ENCODE peak calls at places on chromosomes 4 and X, in four cellular contexts. One of them, this sample, is unnamed.

GRCh38 chr4:160562661-160563060 is 1459.8 kb downstream of the RAPGEF2 start:
- DNase-seq in heart right ventricle: no peak
- DNase-seq in astrocyte: no peak
- DNase-seq in cardiac muscle cell: no peak
- DNase-seq in this sample: no peak

GRCh38 chrX:135420831-135421230 is 913 bp upstream of the SMIM10L2A start:
- DNase-seq in cardiac muscle cell: no peak
- DNase-seq in heart right ventricle: no peak
- DNase-seq in astrocyte: no peak
- DNase-seq in this sample: no peak

GRCh38 chr4:111283066-111283677 is 660.3 kb upstream of the PITX2 start:
- DNase-seq in astrocyte: peak
- DNase-seq in heart right ventricle: peak
- DNase-seq in cardiac muscle cell: peak
- DNase-seq in this sample: peak

GRCh38 chr4:165207016-165207430 is 338 bp upstream of the KLHL2 start:
- DNase-seq in cardiac muscle cell: peak
- DNase-seq in astrocyte: peak
- DNase-seq in heart right ventricle: peak
- DNase-seq in this sample: no peak

GRCh38 chr4:136643416-136643815 is 888.9 kb downstream of the PCDH18 start:
- DNase-seq in astrocyte: no peak
- DNase-seq in cardiac muscle cell: no peak
- DNase-seq in heart right ventricle: no peak
- DNase-seq in this sample: no peak

GRCh38 chr4:15400911-15401671 is 26.7 kb upstream of the C1QTNF7 start:
- DNase-seq in astrocyte: peak
- DNase-seq in heart right ventricle: peak
- DNase-seq in cardiac muscle cell: peak
- DNase-seq in this sample: peak

GRCh38 chr4:138275946-138276621 is 33.9 kb upstream of the SLC7A11 start:
- DNase-seq in heart right ventricle: no peak
- DNase-seq in astrocyte: peak
- DNase-seq in cardiac muscle cell: peak
- DNase-seq in this sample: peak

GRCh38 chrX:68995780-68996551 is 167.1 kb downstream of the EFNB1 start:
- DNase-seq in heart right ventricle: peak
- DNase-seq in astrocyte: peak
- DNase-seq in cardiac muscle cell: peak
- DNase-seq in this sample: peak

GRCh38 chrX:16662402-16662801 is 12.4 kb downstream of the S100G start:
- DNase-seq in heart right ventricle: no peak
- DNase-seq in astrocyte: no peak
- DNase-seq in cardiac muscle cell: no peak
- DNase-seq in this sample: no peak

GRCh38 chr4:177320721-177321120 is 11.0 kb downstream of the NEIL3 start:
- DNase-seq in cardiac muscle cell: no peak
- DNase-seq in heart right ventricle: no peak
- DNase-seq in astrocyte: no peak
- DNase-seq in this sample: no peak

GRCh38 chr4:162497564-162498167 is 333.9 kb upstream of the FSTL5 start:
- DNase-seq in astrocyte: peak
- DNase-seq in heart right ventricle: no peak
- DNase-seq in cardiac muscle cell: peak
- DNase-seq in this sample: peak

GRCh38 chr4:104294811-104295210 is 199.9 kb downstream of the CXXC4 start:
- DNase-seq in cardiac muscle cell: no peak
- DNase-seq in heart right ventricle: no peak
- DNase-seq in astrocyte: no peak
- DNase-seq in this sample: no peak

GRCh38 chr4:23857353-23857752 is 32.5 kb downstream of the PPARGC1A start:
- DNase-seq in heart right ventricle: no peak
- DNase-seq in astrocyte: no peak
- DNase-seq in cardiac muscle cell: peak
- DNase-seq in this sample: peak

GRCh38 chr4:78437608-78438088 is 113.9 kb upstream of the ANXA3 start:
- DNase-seq in astrocyte: peak
- DNase-seq in cardiac muscle cell: peak
- DNase-seq in heart right ventricle: no peak
- DNase-seq in this sample: peak

GRCh38 chr4:181569553-181569952 is 673.6 kb upstream of the TENM3 start:
- DNase-seq in heart right ventricle: no peak
- DNase-seq in astrocyte: peak
- DNase-seq in cardiac muscle cell: peak
- DNase-seq in this sample: peak

GRCh38 chrX:17414839-17415238 is 39.8 kb downstream of the NHS start:
- DNase-seq in cardiac muscle cell: no peak
- DNase-seq in heart right ventricle: peak
- DNase-seq in astrocyte: no peak
- DNase-seq in this sample: no peak

GRCh38 chr4:119103263-119103662 is 32.4 kb upstream of the MYOZ2 start:
- DNase-seq in astrocyte: peak
- DNase-seq in heart right ventricle: no peak
- DNase-seq in cardiac muscle cell: peak
- DNase-seq in this sample: peak

GRCh38 chrX:130330706-130331105 is 9.0 kb upstream of the SLC25A14 start:
- DNase-seq in astrocyte: peak
- DNase-seq in cardiac muscle cell: peak
- DNase-seq in heart right ventricle: peak
- DNase-seq in this sample: peak

GRCh38 chrX:41381685-41382084 is 47.7 kb downstream of the DDX3X start:
- DNase-seq in cardiac muscle cell: peak
- DNase-seq in astrocyte: peak
- DNase-seq in heart right ventricle: peak
- DNase-seq in this sample: peak
- H3K4me3 ChIP-seq in cardiac muscle cell: no peak
- H3K4me3 ChIP-seq in astrocyte: no peak
- H3K4me3 ChIP-seq in heart right ventricle: no peak
- H3K4me3 ChIP-seq in this sample: no peak

GRCh38 chr4:40316782-40317635 is 18.1 kb upstream of the CHRNA9 start:
- DNase-seq in heart right ventricle: peak
- DNase-seq in astrocyte: peak
- DNase-seq in cardiac muscle cell: peak
- DNase-seq in this sample: peak
- H3K4me3 ChIP-seq in heart right ventricle: peak
- H3K4me3 ChIP-seq in astrocyte: peak
- H3K4me3 ChIP-seq in cardiac muscle cell: no peak
- H3K4me3 ChIP-seq in this sample: peak

DNA sequence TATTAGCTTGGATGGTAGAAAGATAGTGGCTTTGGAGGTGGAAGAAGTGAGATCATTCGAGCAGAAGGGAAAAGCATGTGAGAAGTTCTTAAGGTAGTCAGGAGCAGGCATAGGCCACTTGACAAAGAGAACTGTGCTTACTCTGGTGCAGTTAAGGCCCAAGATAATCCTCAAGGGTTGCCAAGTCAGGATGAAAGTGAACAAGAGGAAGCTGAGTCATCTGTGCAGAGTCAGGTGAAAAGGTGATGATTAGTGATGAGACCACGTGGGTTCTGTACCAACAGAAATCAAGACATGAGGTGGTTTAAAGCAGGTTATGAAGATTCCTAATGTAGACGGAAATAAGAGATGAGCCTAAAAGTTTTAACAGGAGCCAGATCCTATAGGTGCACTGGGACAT is 369.8 kb downstream of the DTHD1 start:
- DNase-seq in astrocyte: no peak
- DNase-seq in cardiac muscle cell: no peak
- DNase-seq in heart right ventricle: no peak
- DNase-seq in this sample: no peak
- H3K4me3 ChIP-seq in astrocyte: no peak
- H3K4me3 ChIP-seq in cardiac muscle cell: no peak
- H3K4me3 ChIP-seq in heart right ventricle: no peak
- H3K4me3 ChIP-seq in this sample: no peak

GRCh38 chr4:4868506-4869379 is 9.3 kb downstream of the MSX1 start:
- DNase-seq in heart right ventricle: no peak
- DNase-seq in astrocyte: no peak
- DNase-seq in cardiac muscle cell: no peak
- DNase-seq in this sample: no peak

GRCh38 chr4:4865705-4866123 is 6.2 kb downstream of the MSX1 start:
- DNase-seq in cardiac muscle cell: no peak
- DNase-seq in astrocyte: no peak
- DNase-seq in heart right ventricle: no peak
- DNase-seq in this sample: no peak

GRCh38 chr4:4866124-4866832 is 6.8 kb downstream of the MSX1 start:
- DNase-seq in cardiac muscle cell: peak
- DNase-seq in heart right ventricle: no peak
- DNase-seq in astrocyte: no peak
- DNase-seq in this sample: no peak

GRCh38 chr4:4867745-4868505 is 8.5 kb downstream of the MSX1 start:
- DNase-seq in cardiac muscle cell: no peak
- DNase-seq in heart right ventricle: no peak
- DNase-seq in astrocyte: no peak
- DNase-seq in this sample: no peak

DNA sequence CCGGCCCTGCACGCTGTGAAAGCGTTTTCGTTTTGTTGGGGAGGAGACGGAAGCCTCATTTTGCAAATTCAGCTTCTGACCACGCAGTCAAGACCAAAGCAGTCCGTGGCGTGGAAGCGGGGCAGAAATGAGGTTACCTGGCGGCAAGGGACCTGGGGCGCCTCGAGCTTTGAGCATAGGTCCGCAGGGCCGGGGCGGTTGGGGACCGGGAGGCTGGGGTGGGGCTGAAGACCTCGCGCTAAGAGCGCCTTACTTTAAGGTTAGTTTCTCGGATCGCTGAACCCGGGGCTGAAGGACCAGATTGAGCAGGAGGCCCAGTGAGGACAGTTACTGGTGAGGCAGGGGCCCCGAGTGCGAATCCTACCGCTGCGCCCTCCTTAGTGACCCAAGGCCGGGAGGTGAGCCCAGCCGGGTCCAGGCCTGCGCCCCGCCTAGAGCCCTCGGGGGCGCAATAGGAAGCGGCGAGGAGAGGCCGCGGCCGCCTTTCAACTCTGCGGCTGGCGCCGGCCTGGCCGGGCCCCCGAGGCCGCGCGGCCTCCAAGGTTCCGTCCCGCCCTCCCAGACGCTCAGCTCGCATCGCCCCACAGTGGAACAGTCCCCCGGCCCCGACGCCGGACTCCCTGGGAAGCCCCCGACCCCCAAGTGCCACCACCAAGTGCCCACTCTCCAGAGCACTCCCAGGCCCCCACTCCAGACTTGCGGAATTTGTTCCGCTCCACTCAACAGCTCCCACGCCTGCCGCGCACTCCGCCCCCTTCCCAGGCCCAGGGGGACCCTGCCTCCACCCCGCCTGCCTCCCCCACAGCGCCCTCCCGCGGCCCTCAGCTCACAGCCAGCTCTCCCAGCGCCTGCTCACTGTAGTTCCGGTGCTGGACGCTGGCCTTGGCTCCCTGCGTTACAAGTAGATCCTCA is 7.6 kb downstream of the MSX1 start:
- DNase-seq in heart right ventricle: peak
- DNase-seq in astrocyte: no peak
- DNase-seq in cardiac muscle cell: peak
- DNase-seq in this sample: no peak
- H3K4me3 ChIP-seq in heart right ventricle: peak
- H3K4me3 ChIP-seq in astrocyte: peak
- H3K4me3 ChIP-seq in cardiac muscle cell: peak
- H3K4me3 ChIP-seq in this sample: peak

GRCh38 chr4:72383439-72383838 is 185.6 kb downstream of the ADAMTS3 start:
- DNase-seq in astrocyte: no peak
- DNase-seq in cardiac muscle cell: peak
- DNase-seq in heart right ventricle: no peak
- DNase-seq in this sample: no peak

GRCh38 chr4:72377491-72378194 is 191.4 kb downstream of the ADAMTS3 start:
- DNase-seq in heart right ventricle: no peak
- DNase-seq in astrocyte: peak
- DNase-seq in cardiac muscle cell: peak
- DNase-seq in this sample: peak

GRCh38 chr4:72375050-72375736 is 193.8 kb downstream of the ADAMTS3 start:
- DNase-seq in astrocyte: peak
- DNase-seq in heart right ventricle: no peak
- DNase-seq in cardiac muscle cell: peak
- DNase-seq in this sample: peak

GRCh38 chr4:72376901-72377300 is 192.1 kb downstream of the ADAMTS3 start:
- DNase-seq in astrocyte: no peak
- DNase-seq in cardiac muscle cell: no peak
- DNase-seq in heart right ventricle: no peak
- DNase-seq in this sample: peak

GRCh38 chr4:72378901-72379300 is 190.1 kb downstream of the ADAMTS3 start:
- DNase-seq in astrocyte: no peak
- DNase-seq in cardiac muscle cell: no peak
- DNase-seq in heart right ventricle: no peak
- DNase-seq in this sample: no peak
- H3K4me3 ChIP-seq in astrocyte: no peak
- H3K4me3 ChIP-seq in cardiac muscle cell: no peak
- H3K4me3 ChIP-seq in heart right ventricle: no peak
- H3K4me3 ChIP-seq in this sample: no peak

DNA sequence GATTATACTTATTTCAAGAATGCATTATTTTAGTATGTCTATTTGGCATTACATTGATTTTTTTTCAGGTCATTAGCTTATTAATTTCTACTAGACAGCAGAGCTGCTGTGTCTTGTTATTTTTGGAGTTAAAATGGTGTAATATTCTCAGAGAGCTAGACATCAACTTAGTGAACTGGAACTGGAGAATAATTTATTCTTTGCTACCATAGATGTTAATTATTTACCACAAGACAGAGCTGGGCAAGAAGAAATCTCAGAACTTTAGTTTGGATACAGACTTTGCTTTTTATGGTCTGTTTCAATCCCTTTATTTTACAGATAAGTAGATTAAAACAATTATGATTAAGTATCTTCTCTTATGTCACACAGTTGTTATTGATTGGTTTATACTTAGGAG is 10.2 kb upstream of the HPGD start:
- DNase-seq in heart right ventricle: no peak
- DNase-seq in astrocyte: no peak
- DNase-seq in cardiac muscle cell: no peak
- DNase-seq in this sample: no peak
- H3K4me3 ChIP-seq in heart right ventricle: no peak
- H3K4me3 ChIP-seq in astrocyte: no peak
- H3K4me3 ChIP-seq in cardiac muscle cell: no peak
- H3K4me3 ChIP-seq in this sample: no peak

DNA sequence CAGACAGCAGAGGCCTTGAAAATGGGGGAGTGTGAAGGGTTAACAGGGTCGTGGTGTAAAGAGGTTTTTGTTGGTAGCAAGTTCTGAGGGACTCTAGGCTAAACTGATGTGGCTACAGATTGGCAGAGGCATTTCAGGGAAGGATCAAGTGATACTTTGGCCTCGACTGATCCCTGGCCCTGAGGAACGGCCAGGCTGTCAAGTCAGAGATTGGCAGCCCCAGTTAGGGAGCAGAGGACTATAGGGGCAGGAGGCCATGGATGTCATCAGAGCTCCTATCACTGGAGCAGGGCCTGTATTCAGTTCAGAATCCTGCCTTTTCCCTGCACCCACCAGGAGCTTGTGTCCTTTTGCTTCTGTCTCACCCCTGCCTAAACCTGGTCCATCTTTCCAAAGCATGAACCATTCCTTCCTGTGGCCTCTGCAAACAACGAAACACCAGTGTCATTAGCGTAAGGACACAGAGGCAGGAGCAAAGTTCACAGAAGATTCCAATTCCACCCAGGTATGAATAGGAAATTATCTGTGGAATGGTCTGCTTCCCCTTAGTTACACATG is 613.1 kb downstream of the MID1IP1 start:
- DNase-seq in heart right ventricle: no peak
- DNase-seq in cardiac muscle cell: no peak
- DNase-seq in astrocyte: no peak
- DNase-seq in this sample: no peak
- H3K4me3 ChIP-seq in heart right ventricle: no peak
- H3K4me3 ChIP-seq in cardiac muscle cell: no peak
- H3K4me3 ChIP-seq in astrocyte: no peak
- H3K4me3 ChIP-seq in this sample: no peak